ENCODE peak calls at places on chromosomes 7 and 10, in eight cellular contexts. D is PC-9, A is OCI-LY7, B is HCT116, Y is PC-3, I is hepatocyte, M is GM23338, R is SK-N-SH. G is an unnamed sample. For H3K9me2, the result is how much of the 10 kb centered on the place peaks cover.

GRCh38 chr7:131829911-131830310 is 273.5 kb upstream of the PODXL start:
- DNase-seq in I (peak), Y (no peak), A (no peak), M (peak), B (no peak), D (no peak), R (peak), G (no peak)

GRCh38 chr7:636396-636795 is 90.1 kb upstream of the DNAAF5 start:
- DNase-seq in B (peak), A (no peak), I (no peak), Y (peak), D (no peak), M (no peak), R (no peak), G (no peak)

GRCh38 chr10:25047902-25048301 is 31.5 kb downstream of the THNSL1 start:
- DNase-seq in M (no peak), I (no peak), R (no peak), D (no peak), A (no peak), Y (peak), B (no peak), G (no peak)

GRCh38 chr10:103692421-103693069 is 162.8 kb downstream of the SH3PXD2A start:
- DNase-seq in R (no peak), I (no peak), D (no peak), M (peak), A (peak), Y (no peak), B (no peak), G (peak)

GRCh38 chr10:87659571-87660483 is at the start of gene PAPSS2:
- DNase-seq in B (no peak), M (peak), Y (peak), I (peak), R (peak), A (no peak), D (peak), G (no peak)

GRCh38 chr7:47763063-47763974 is 181.4 kb upstream of the TNS3 start:
- DNase-seq in B (no peak), M (no peak), D (peak), A (no peak), R (peak), Y (peak), I (peak), G (peak)

GRCh38 chr7:68689087-68689433 is 909.2 kb upstream of the AUTS2 start:
- DNase-seq in B (no peak), I (no peak), D (no peak), A (no peak), Y (no peak), M (no peak), R (no peak), G (peak)

GRCh38 chr7:33062023-33062781 is at the start of gene NT5C3A:
- DNase-seq in R (peak), Y (peak), D (peak), A (peak), I (peak), M (peak), B (no peak), G (peak)

GRCh38 chr7:132117181-132117580 is 459.1 kb downstream of the PLXNA4 start:
- DNase-seq in I (peak), R (peak), B (no peak), Y (peak), D (peak), A (no peak), M (no peak), G (no peak)

GRCh38 chr7:131219277-131220041 is 108.2 kb upstream of the MKLN1 start:
- DNase-seq in I (no peak), A (peak), M (peak), D (no peak), Y (no peak), R (no peak), B (no peak), G (peak)

GRCh38 chr7:44289341-44290249 is 35.8 kb downstream of the CAMK2B start:
- DNase-seq in Y (no peak), M (no peak), R (peak), I (no peak), D (no peak), B (no peak), A (no peak), G (no peak)

GRCh38 chr7:69880848-69881247 is 282.6 kb downstream of the AUTS2 start:
- DNase-seq in D (no peak), Y (no peak), R (peak), B (no peak), M (no peak), I (no peak), A (peak), G (no peak)

GRCh38 chr10:93198401-93199175 is 124.9 kb downstream of the CYP26A1 start:
- DNase-seq in D (no peak), A (no peak), M (peak), I (peak), R (no peak), Y (no peak), B (no peak), G (no peak)

GRCh38 chr10:80407836-80408197 is 534 bp upstream of the PRXL2A start:
- DNase-seq in Y (no peak), I (peak), D (peak), A (no peak), M (peak), B (peak), R (peak), G (no peak)

GRCh38 chr7:23377134-23377533 is 78.0 kb downstream of the MALSU1 start:
- DNase-seq in D (no peak), Y (peak), I (no peak), A (no peak), R (no peak), B (no peak), M (no peak), G (no peak)

GRCh38 chr7:69373171-69374035 is 224.9 kb upstream of the AUTS2 start:
- DNase-seq in D (no peak), R (no peak), B (no peak), M (no peak), A (peak), Y (no peak), I (no peak), G (no peak)

GRCh38 chr7:5248201-5248885 is 34.4 kb upstream of the SLC29A4 start:
- DNase-seq in M (no peak), A (no peak), Y (no peak), R (no peak), I (peak), B (no peak), D (no peak), G (no peak)

GRCh38 chr7:15558747-15559146 is 3.1 kb downstream of the AGMO start:
- DNase-seq in Y (no peak), R (no peak), I (no peak), M (no peak), B (no peak), A (no peak), D (no peak), G (no peak)

GRCh38 chr7:114243019-114243507 is 171.6 kb upstream of the FOXP2 start:
- DNase-seq in A (no peak), R (no peak), D (no peak), I (peak), Y (no peak), M (no peak), B (peak), G (no peak)

GRCh38 chr10:10294801-10295515 is 722.7 kb upstream of the CELF2 start:
- DNase-seq in I (no peak), R (no peak), B (no peak), Y (no peak), M (peak), D (no peak), A (no peak), G (no peak)

GRCh38 chr7:78435355-78435754 is 636.8 kb downstream of the PHTF2 start:
- DNase-seq in Y (no peak), M (no peak), R (no peak), B (no peak), D (no peak), I (no peak), A (no peak), G (no peak)

GRCh38 chr7:155205368-155206285 is 92.1 kb upstream of the INSIG1 start:
- DNase-seq in M (peak), A (peak), B (peak), I (peak), D (peak), Y (peak), R (peak), G (peak)

GRCh38 chr10:74855027-74855426 is 28.6 kb downstream of the KAT6B start:
- DNase-seq in B (no peak), A (peak), Y (no peak), D (no peak), M (no peak), I (no peak), R (peak), G (peak)

GRCh38 chr10:24288581-24288980 is 79.6 kb downstream of the KIAA1217 start:
- DNase-seq in M (no peak), B (no peak), Y (no peak), R (no peak), A (no peak), D (no peak), I (no peak), G (no peak)

GRCh38 chr7:93226310-93226709 is at the start of gene HEPACAM2:
- DNase-seq in D (no peak), M (no peak), B (no peak), I (no peak), A (no peak), Y (no peak), R (no peak), G (no peak)

GRCh38 chr10:1410032-1410431 is 327.3 kb downstream of the ADARB2 start:
- DNase-seq in B (no peak), M (no peak), A (no peak), R (no peak), I (no peak), D (no peak), Y (no peak), G (no peak)

GRCh38 chr10:86188326-86188725 is 178.3 kb downstream of the GRID1 start:
- DNase-seq in M (no peak), B (no peak), D (no peak), I (no peak), Y (no peak), A (no peak), R (no peak), G (no peak)

GRCh38 chr10:8498881-8499280 is 444.4 kb downstream of the GATA3 start:
- DNase-seq in M (no peak), Y (no peak), R (no peak), A (no peak), D (no peak), I (no peak), B (no peak), G (no peak)

GRCh38 chr7:6392712-6393666 is 54.8 kb downstream of the DAGLB start:
- DNase-seq in A (no peak), R (no peak), Y (peak), D (peak), M (no peak), B (peak), I (peak), G (no peak)

GRCh38 chr7:142806021-142806353 is 35.2 kb downstream of the PRSS2 start:
- DNase-seq in R (no peak), A (no peak), Y (no peak), M (no peak), B (no peak), D (no peak), I (no peak), G (no peak)

GRCh38 chr10:133274751-133275682 is 1.7 kb downstream of the ADAM8 start:
- DNase-seq in I (peak), A (peak), B (no peak), M (no peak), Y (peak), D (peak), R (no peak), G (peak)

GRCh38 chr7:134873253-134873652 is 93.8 kb downstream of the CALD1 start:
- DNase-seq in I (no peak), A (no peak), M (no peak), B (no peak), Y (no peak), D (no peak), R (no peak), G (no peak)

GRCh38 chr7:25289522-25289921 is 61.2 kb upstream of the NPVF start:
- DNase-seq in D (no peak), A (no peak), R (no peak), B (no peak), I (no peak), Y (no peak), M (no peak), G (no peak)

GRCh38 chr10:31728698-31729224 is 199.9 kb downstream of the ARHGAP12 start:
- DNase-seq in D (no peak), M (peak), Y (no peak), I (no peak), B (no peak), R (no peak), A (no peak), G (no peak)

GRCh38 chr7:99929730-99930053 is 272 bp upstream of the GJC3 start:
- DNase-seq in R (no peak), Y (no peak), M (no peak), B (no peak), D (no peak), A (no peak), I (no peak), G (no peak)
- H3K4me3 ChIP-seq in R (peak), Y (peak), M (peak), B (peak), D (no peak), A (no peak), I (no peak), G (peak)

GRCh38 chr10:125575843-125576242 is 107.1 kb downstream of the TEX36 start:
- DNase-seq in A (no peak), D (no peak), Y (no peak), M (no peak), B (no peak), R (no peak), I (no peak), G (no peak)

DNA sequence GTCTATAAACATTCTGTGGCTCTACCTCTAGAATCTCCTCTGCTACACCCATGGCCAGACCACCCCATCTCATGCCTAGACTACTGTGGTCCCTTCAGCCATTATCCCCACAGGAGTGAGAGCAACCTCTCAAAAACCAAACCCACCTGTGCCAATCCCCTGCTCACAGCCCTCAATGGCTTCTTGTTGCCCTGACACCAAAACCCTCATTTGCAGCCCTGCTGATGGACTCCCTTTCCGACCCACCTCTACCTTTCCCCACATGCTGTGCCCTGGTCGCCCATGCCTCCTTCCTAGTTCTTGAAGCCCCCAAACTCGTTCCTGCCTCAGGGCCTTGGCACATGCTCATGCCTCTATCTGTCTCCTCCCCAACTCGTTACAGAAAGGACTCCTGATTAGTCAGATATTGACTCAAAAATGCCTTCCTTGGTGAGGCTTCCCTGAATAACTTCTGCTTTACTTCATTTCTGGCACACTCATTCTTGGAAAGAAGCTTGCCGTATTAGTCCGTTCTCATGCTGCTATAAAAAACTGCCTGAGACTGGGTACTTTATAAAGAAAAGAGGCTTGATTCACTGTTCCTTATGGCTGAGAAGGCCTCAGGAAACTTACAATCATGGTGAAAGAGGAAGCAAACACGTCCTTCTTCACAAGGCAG is 104.2 kb downstream of the TEX36 start:
- DNase-seq in Y (no peak), R (no peak), I (no peak), D (no peak), A (no peak), M (no peak), B (no peak), G (no peak)
- TF ChIP-seq CTCF in Y (no peak), R (no peak), I (no peak), D (no peak), A (no peak), M (no peak), B (no peak), G (no peak)

DNA sequence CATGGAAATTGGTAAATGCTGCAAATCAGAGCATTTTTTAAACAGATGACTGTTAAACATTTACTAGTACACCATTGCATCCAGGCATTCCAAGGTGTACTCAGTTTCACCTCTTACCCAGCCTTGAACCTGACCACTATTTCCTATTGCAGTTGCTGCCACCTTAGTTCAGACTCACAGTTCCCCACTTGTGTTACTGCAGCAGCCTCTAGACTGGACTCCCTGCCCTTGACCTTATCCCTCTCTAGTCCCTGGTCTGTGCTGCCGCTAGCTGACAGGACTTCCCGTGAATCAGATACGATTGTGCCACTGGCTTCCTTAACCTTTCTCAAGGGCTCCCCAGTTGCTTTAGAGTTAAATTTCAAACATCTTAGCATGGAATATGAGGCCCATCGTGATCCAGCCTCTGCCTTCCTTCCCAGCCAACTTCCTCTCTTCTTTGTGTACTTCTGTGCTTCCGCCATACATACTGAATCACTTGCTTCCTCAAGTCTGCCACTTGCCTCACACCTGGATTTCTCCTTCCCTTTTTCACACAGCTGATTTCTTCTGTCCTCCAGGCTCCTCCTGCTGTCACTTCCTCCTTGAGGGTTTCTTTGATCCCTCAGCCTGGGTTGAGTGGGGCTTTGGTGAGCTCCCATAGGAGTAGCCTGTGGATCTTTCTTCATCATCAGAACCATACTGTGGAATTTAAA is 118.7 kb upstream of the GJD4 start:
- DNase-seq in B (no peak), I (no peak), D (no peak), M (no peak), R (no peak), Y (no peak), A (no peak), G (no peak)
- H3K9me2 ChIP-seq in B (under half), I (under half), D (under half), M (under half), R (under half), Y (under half), A (under half), G (under half)

GRCh38 chr10:90884414-90884813 is 12.6 kb downstream of the RPP30 start:
- DNase-seq in M (no peak), R (no peak), B (no peak), D (no peak), I (no peak), Y (peak), A (no peak), G (no peak)
- H3K4me3 ChIP-seq in M (no peak), R (no peak), B (no peak), D (no peak), I (no peak), Y (peak), A (no peak), G (no peak)

DNA sequence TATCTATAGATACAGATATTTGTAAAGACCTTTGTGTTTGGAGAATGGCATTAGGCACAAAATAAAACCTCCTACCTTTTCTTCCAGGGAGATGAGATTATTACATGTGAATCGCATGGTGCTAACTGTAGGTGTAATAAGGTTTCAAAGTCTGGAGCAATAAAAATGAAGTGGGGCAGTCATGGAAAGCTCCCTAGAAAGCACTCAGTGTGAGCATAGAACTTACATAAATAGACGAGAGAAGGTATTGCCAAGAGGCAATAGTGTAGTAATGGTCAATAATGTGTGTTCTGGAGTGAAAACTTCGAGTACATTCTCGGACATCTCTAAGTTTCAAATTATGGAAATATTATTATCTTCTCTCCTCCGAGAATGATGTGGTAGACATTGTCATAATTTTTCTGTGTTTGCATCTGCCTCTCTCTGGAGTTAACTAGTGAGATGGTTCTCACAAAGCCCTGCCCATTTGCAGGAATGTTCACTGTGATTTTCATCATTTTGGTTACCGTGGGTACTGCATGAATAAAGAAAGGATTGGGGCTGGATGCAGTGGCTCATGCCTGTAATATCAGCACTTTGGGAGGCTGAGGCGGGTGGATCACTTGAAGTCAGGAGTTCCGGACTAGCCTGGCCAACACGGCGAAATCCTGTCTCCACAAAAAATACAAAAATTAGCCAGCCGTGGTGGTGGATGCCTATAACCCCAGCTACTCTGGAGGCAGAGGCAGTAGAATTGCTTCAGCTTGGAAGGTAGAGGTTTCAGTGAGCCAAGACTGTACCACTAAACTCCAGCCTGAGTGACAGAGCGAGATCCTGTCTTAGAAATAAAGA is 10.6 kb downstream of the VIM start:
- DNase-seq in I (no peak), M (no peak), Y (no peak), D (no peak), A (no peak), B (no peak), R (no peak), G (no peak)
- TF ChIP-seq CTCF in I (no peak), M (no peak), Y (no peak), D (no peak), A (no peak), B (no peak), R (no peak), G (no peak)

GRCh38 chr7:18762189-18762588 is 266.6 kb downstream of the HDAC9 start:
- DNase-seq in D (no peak), M (no peak), I (no peak), A (no peak), Y (peak), R (no peak), B (no peak), G (no peak)
- H3K9me2 ChIP-seq in D (under half), M (under half), I (under half), A (under half), Y (under half), R (under half), B (under half), G (under half)

GRCh38 chr10:99540673-99541531 is 8.2 kb downstream of the NKX2-3 start:
- DNase-seq in R (peak), B (no peak), Y (peak), M (peak), D (peak), I (peak), A (no peak), G (peak)
- H3K4me3 ChIP-seq in R (no peak), B (no peak), Y (peak), M (peak), D (no peak), I (no peak), A (no peak), G (peak)

DNA sequence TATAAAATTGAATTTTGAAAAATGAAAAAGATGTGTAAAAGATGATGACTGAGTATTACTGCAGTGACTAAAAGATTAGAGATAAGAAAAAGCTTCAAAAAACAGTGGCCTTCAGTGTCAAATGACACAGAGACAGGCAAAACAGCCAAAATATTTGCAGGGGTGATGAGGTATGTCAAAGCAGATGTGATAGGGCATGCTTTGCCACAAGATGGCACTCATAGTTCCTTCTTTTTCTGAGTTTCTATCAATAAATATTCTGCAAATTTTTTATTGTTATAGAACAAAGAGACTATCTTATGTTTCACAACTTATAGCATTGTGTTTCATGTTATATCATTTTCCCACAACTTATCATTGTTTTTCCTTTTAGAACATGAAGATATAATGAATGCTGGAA is 344.1 kb upstream of the HPS1 start:
- DNase-seq in M (peak), Y (peak), R (peak), A (peak), D (no peak), I (peak), B (peak), G (peak)
- TF ChIP-seq CTCF in M (peak), Y (peak), R (peak), A (peak), D (peak), I (peak), B (peak), G (peak)